ENCODE peak calls at places on chromosomes 5 and 9, in seven cellular contexts. One of them, this sample, is unnamed.
A peak's percentile ranks its signal among the peaks of the same experiment; 100 is the strongest.

GRCh38 chr9:136713555-136713949 is 1.2 kb downstream of the DIPK1B start:
- DNase-seq in A549: no peak
- DNase-seq in B cell: peak; percentile 59
- DNase-seq in cardiac muscle cell: no peak
- DNase-seq in stomach: no peak
- DNase-seq in heart right ventricle: no peak
- DNase-seq in natural killer cell: no peak
- DNase-seq in this sample: no peak

GRCh38 chr9:90141723-90142122 is 500.9 kb downstream of the DIRAS2 start:
- DNase-seq in A549: peak; percentile 20
- DNase-seq in B cell: peak; percentile 24
- DNase-seq in cardiac muscle cell: peak; percentile 53
- DNase-seq in stomach: no peak
- DNase-seq in heart right ventricle: no peak
- DNase-seq in natural killer cell: no peak
- DNase-seq in this sample: no peak

GRCh38 chr5:35788724-35789123 is 68.0 kb upstream of the IL7R start:
- DNase-seq in A549: no peak
- DNase-seq in B cell: no peak
- DNase-seq in cardiac muscle cell: no peak
- DNase-seq in stomach: no peak
- DNase-seq in heart right ventricle: no peak
- DNase-seq in natural killer cell: no peak
- DNase-seq in this sample: no peak

GRCh38 chr9:127318651-127319167 is 54.1 kb downstream of the GARNL3 start:
- DNase-seq in A549: no peak
- DNase-seq in B cell: no peak
- DNase-seq in cardiac muscle cell: peak; percentile 42
- DNase-seq in stomach: no peak
- DNase-seq in heart right ventricle: peak; percentile 40
- DNase-seq in natural killer cell: no peak
- DNase-seq in this sample: no peak

GRCh38 chr9:123637596-123637939 is 281.6 kb downstream of the CRB2 start:
- DNase-seq in A549: no peak
- DNase-seq in B cell: no peak
- DNase-seq in cardiac muscle cell: no peak
- DNase-seq in stomach: no peak
- DNase-seq in heart right ventricle: no peak
- DNase-seq in natural killer cell: no peak
- DNase-seq in this sample: no peak

GRCh38 chr5:159310492-159310891 is 19.8 kb downstream of the IL12B start:
- DNase-seq in A549: no peak
- DNase-seq in B cell: peak; percentile 61
- DNase-seq in cardiac muscle cell: peak; percentile 26
- DNase-seq in stomach: peak; percentile 63
- DNase-seq in heart right ventricle: no peak
- DNase-seq in natural killer cell: no peak
- DNase-seq in this sample: peak; percentile 37

GRCh38 chr5:68711311-68712200 is 382.3 kb upstream of the SLC30A5 start:
- DNase-seq in A549: no peak
- DNase-seq in B cell: peak; percentile 18
- DNase-seq in cardiac muscle cell: no peak
- DNase-seq in stomach: no peak
- DNase-seq in heart right ventricle: no peak
- DNase-seq in natural killer cell: no peak
- DNase-seq in this sample: no peak

GRCh38 chr9:94874316-94874715 is 147.8 kb downstream of the AOPEP start:
- DNase-seq in A549: no peak
- DNase-seq in B cell: no peak
- DNase-seq in cardiac muscle cell: no peak
- DNase-seq in stomach: no peak
- DNase-seq in heart right ventricle: no peak
- DNase-seq in natural killer cell: no peak
- DNase-seq in this sample: no peak

GRCh38 chr5:83866191-83866590 is 145.5 kb upstream of the HAPLN1 start:
- DNase-seq in A549: no peak
- DNase-seq in B cell: no peak
- DNase-seq in cardiac muscle cell: no peak
- DNase-seq in stomach: no peak
- DNase-seq in heart right ventricle: no peak
- DNase-seq in natural killer cell: no peak
- DNase-seq in this sample: no peak

GRCh38 chr5:134440185-134440755 is 28.6 kb upstream of the CDKN2AIPNL start:
- DNase-seq in A549: no peak
- DNase-seq in B cell: no peak
- DNase-seq in cardiac muscle cell: no peak
- DNase-seq in stomach: no peak
- DNase-seq in heart right ventricle: no peak
- DNase-seq in natural killer cell: no peak
- DNase-seq in this sample: no peak

GRCh38 chr5:38670878-38671277 is 114.4 kb upstream of the LIFR start:
- DNase-seq in A549: no peak
- DNase-seq in B cell: no peak
- DNase-seq in cardiac muscle cell: no peak
- DNase-seq in stomach: no peak
- DNase-seq in heart right ventricle: no peak
- DNase-seq in natural killer cell: no peak
- DNase-seq in this sample: no peak

GRCh38 chr5:134824681-134825080 is 21.1 kb upstream of the C5orf24 start:
- DNase-seq in A549: no peak
- DNase-seq in B cell: no peak
- DNase-seq in cardiac muscle cell: no peak
- DNase-seq in stomach: no peak
- DNase-seq in heart right ventricle: no peak
- DNase-seq in natural killer cell: no peak
- DNase-seq in this sample: no peak

DNA sequence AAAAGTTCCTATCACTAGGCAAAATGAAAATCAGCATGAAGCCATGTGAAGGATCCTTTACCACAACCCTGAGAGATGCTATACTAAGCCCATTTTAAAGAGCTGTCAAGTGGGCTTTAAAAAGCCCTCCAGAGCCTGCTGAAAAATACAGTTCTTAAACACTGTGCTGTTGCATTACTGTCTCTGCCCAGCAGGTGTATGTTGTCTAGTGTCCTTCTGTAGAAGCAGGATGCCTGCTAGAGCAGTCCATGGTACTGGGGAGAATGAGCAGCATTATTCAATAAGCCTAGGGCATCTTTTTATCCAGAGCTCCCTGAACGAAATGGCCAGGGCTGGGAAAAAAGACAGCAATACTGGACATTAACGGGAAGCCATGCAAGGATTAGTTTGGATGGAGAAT is 126.2 kb upstream of the PLCXD3 start:
- DNase-seq in A549: peak; percentile 48
- DNase-seq in B cell: no peak
- DNase-seq in cardiac muscle cell: peak; percentile 72
- DNase-seq in stomach: no peak
- DNase-seq in heart right ventricle: no peak
- DNase-seq in natural killer cell: no peak
- DNase-seq in this sample: no peak
- TF ChIP-seq CTCF in A549: no peak
- TF ChIP-seq CTCF in B cell: no peak
- TF ChIP-seq CTCF in cardiac muscle cell: peak; percentile 41
- TF ChIP-seq CTCF in stomach: no peak
- TF ChIP-seq CTCF in heart right ventricle: no peak
- TF ChIP-seq CTCF in natural killer cell: no peak
- TF ChIP-seq CTCF in this sample: no peak

GRCh38 chr5:911601-912000 is 18.9 kb downstream of the TRIP13 start:
- DNase-seq in A549: peak; percentile 51
- DNase-seq in B cell: no peak
- DNase-seq in cardiac muscle cell: no peak
- DNase-seq in stomach: no peak
- DNase-seq in heart right ventricle: no peak
- DNase-seq in natural killer cell: no peak
- DNase-seq in this sample: no peak

GRCh38 chr5:914174-914573 is 21.5 kb downstream of the TRIP13 start:
- DNase-seq in A549: no peak
- DNase-seq in B cell: no peak
- DNase-seq in cardiac muscle cell: no peak
- DNase-seq in stomach: no peak
- DNase-seq in heart right ventricle: no peak
- DNase-seq in natural killer cell: no peak
- DNase-seq in this sample: no peak

GRCh38 chr5:914612-915011 is 21.9 kb downstream of the TRIP13 start:
- DNase-seq in A549: no peak
- DNase-seq in B cell: no peak
- DNase-seq in cardiac muscle cell: no peak
- DNase-seq in stomach: no peak
- DNase-seq in heart right ventricle: no peak
- DNase-seq in natural killer cell: no peak
- DNase-seq in this sample: no peak

GRCh38 chr5:910769-911160 is 18.1 kb downstream of the TRIP13 start:
- DNase-seq in A549: no peak
- DNase-seq in B cell: no peak
- DNase-seq in cardiac muscle cell: no peak
- DNase-seq in stomach: no peak
- DNase-seq in heart right ventricle: no peak
- DNase-seq in natural killer cell: no peak
- DNase-seq in this sample: no peak

GRCh38 chr5:912356-913091 is 19.8 kb downstream of the TRIP13 start:
- DNase-seq in A549: peak; percentile 98
- DNase-seq in B cell: no peak
- DNase-seq in cardiac muscle cell: no peak
- DNase-seq in stomach: peak; percentile 53
- DNase-seq in heart right ventricle: no peak
- DNase-seq in natural killer cell: no peak
- DNase-seq in this sample: peak; percentile 76
- TF ChIP-seq CTCF in A549: peak; percentile 47
- TF ChIP-seq CTCF in B cell: no peak
- TF ChIP-seq CTCF in cardiac muscle cell: peak; percentile 36
- TF ChIP-seq CTCF in stomach: no peak
- TF ChIP-seq CTCF in heart right ventricle: no peak
- TF ChIP-seq CTCF in natural killer cell: no peak
- TF ChIP-seq CTCF in this sample: no peak

GRCh38 chr5:179955062-179955461 is 47.4 kb upstream of the TBC1D9B start:
- DNase-seq in A549: no peak
- DNase-seq in B cell: no peak
- DNase-seq in cardiac muscle cell: no peak
- DNase-seq in stomach: no peak
- DNase-seq in heart right ventricle: no peak
- DNase-seq in natural killer cell: no peak
- DNase-seq in this sample: no peak
- TF ChIP-seq CTCF in A549: no peak
- TF ChIP-seq CTCF in B cell: no peak
- TF ChIP-seq CTCF in cardiac muscle cell: no peak
- TF ChIP-seq CTCF in stomach: no peak
- TF ChIP-seq CTCF in heart right ventricle: no peak
- TF ChIP-seq CTCF in natural killer cell: no peak
- TF ChIP-seq CTCF in this sample: no peak

GRCh38 chr9:98410185-98410697 is 154.8 kb upstream of the TBC1D2 start:
- DNase-seq in A549: no peak
- DNase-seq in B cell: no peak
- DNase-seq in cardiac muscle cell: peak; percentile 83
- DNase-seq in stomach: no peak
- DNase-seq in heart right ventricle: peak; percentile 62
- DNase-seq in natural killer cell: no peak
- DNase-seq in this sample: no peak
- TF ChIP-seq CTCF in A549: no peak
- TF ChIP-seq CTCF in B cell: no peak
- TF ChIP-seq CTCF in cardiac muscle cell: peak; percentile 61
- TF ChIP-seq CTCF in stomach: no peak
- TF ChIP-seq CTCF in heart right ventricle: no peak
- TF ChIP-seq CTCF in natural killer cell: no peak
- TF ChIP-seq CTCF in this sample: no peak

GRCh38 chr5:72752909-72753308 is 63.6 kb upstream of the TNPO1 start:
- DNase-seq in A549: no peak
- DNase-seq in B cell: no peak
- DNase-seq in cardiac muscle cell: no peak
- DNase-seq in stomach: no peak
- DNase-seq in heart right ventricle: no peak
- DNase-seq in natural killer cell: no peak
- DNase-seq in this sample: no peak
- TF ChIP-seq CTCF in A549: no peak
- TF ChIP-seq CTCF in B cell: no peak
- TF ChIP-seq CTCF in cardiac muscle cell: no peak
- TF ChIP-seq CTCF in stomach: no peak
- TF ChIP-seq CTCF in heart right ventricle: no peak
- TF ChIP-seq CTCF in natural killer cell: no peak
- TF ChIP-seq CTCF in this sample: no peak

GRCh38 chr5:149932445-149933350 is 11.9 kb downstream of the PDE6A start:
- DNase-seq in A549: peak; percentile 69
- DNase-seq in B cell: no peak
- DNase-seq in cardiac muscle cell: peak; percentile 26
- DNase-seq in stomach: peak; percentile 31
- DNase-seq in heart right ventricle: no peak
- DNase-seq in natural killer cell: no peak
- DNase-seq in this sample: no peak
- TF ChIP-seq CTCF in A549: peak; percentile 78
- TF ChIP-seq CTCF in B cell: no peak
- TF ChIP-seq CTCF in cardiac muscle cell: peak; percentile 47
- TF ChIP-seq CTCF in stomach: no peak
- TF ChIP-seq CTCF in heart right ventricle: peak; percentile 35
- TF ChIP-seq CTCF in natural killer cell: no peak
- TF ChIP-seq CTCF in this sample: no peak

GRCh38 chr9:104099630-104100029 is 5.5 kb downstream of the SMC2 start:
- DNase-seq in A549: no peak
- DNase-seq in B cell: no peak
- DNase-seq in cardiac muscle cell: no peak
- DNase-seq in stomach: no peak
- DNase-seq in heart right ventricle: no peak
- DNase-seq in natural killer cell: no peak
- DNase-seq in this sample: no peak
- TF ChIP-seq CTCF in A549: no peak
- TF ChIP-seq CTCF in B cell: no peak
- TF ChIP-seq CTCF in cardiac muscle cell: no peak
- TF ChIP-seq CTCF in stomach: no peak
- TF ChIP-seq CTCF in heart right ventricle: no peak
- TF ChIP-seq CTCF in natural killer cell: no peak
- TF ChIP-seq CTCF in this sample: no peak

This sample was measured in activated CD8-positive, alpha-beta T cell treated with anti-CD3 and anti-CD28 coated beads for 36 hours.